ENCODE peak calls at places on chromosomes 16 and 17, in ten cellular contexts. I is RPMI7951; R is left lung; Z is omental fat pad; A is activated CD8-positive, alpha-beta memory T cell treated with anti-CD3 and anti-CD28 coated beads, Interleukin-2, amount 50 U/mL, for 4 hours; F is MCF 10A; U is EL; L is HEK293T; S is DMS 273 treated with DMSO at 0.1 percent for 48 hours; V is HTR-8/SVneo. E is an unnamed sample.

GRCh38 chr17:83148317-83149044 is 69.1 kb downstream of the METRNL start:
- DNase-seq in A (no peak), I (no peak), U (no peak), V (no peak), L (no peak), R (no peak), Z (no peak), F (no peak), S (no peak), E (peak)

GRCh38 chr17:2402517-2402916 is 1.7 kb upstream of the MNT start:
- DNase-seq in Z (no peak), I (no peak), R (no peak), A (no peak), S (no peak), V (no peak), U (no peak), L (no peak), F (no peak), E (no peak)

GRCh38 chr17:48770954-48771353 is 42.4 kb upstream of the HOXB13 start:
- DNase-seq in F (no peak), L (no peak), Z (no peak), A (no peak), S (no peak), V (no peak), R (no peak), I (peak), U (no peak), E (no peak)

GRCh38 chr17:82064433-82065192 is 991 bp downstream of the DUS1L start:
- DNase-seq in A (no peak), R (no peak), V (no peak), L (no peak), F (peak), U (no peak), Z (no peak), S (no peak), I (no peak), E (no peak)

GRCh38 chr17:47305302-47305923 is 18.3 kb upstream of the EFCAB13 start:
- DNase-seq in U (peak), I (peak), Z (no peak), F (peak), R (no peak), V (peak), A (no peak), S (no peak), L (no peak), E (no peak)

GRCh38 chr16:1416521-1416941 is 2.0 kb upstream of the UNKL start:
- DNase-seq in F (no peak), S (no peak), Z (no peak), V (no peak), I (no peak), L (no peak), A (no peak), R (no peak), U (no peak), E (no peak)

GRCh38 chr17:52930581-52930980 is 772.1 kb upstream of the CA10 start:
- DNase-seq in V (no peak), F (no peak), U (no peak), S (no peak), A (no peak), Z (no peak), R (no peak), I (no peak), L (no peak), E (no peak)

GRCh38 chr16:57670206-57670605 is 2.1 kb downstream of the ADGRG3 start:
- DNase-seq in I (no peak), U (no peak), Z (no peak), L (no peak), A (no peak), R (no peak), F (no peak), V (no peak), S (no peak), E (no peak)

GRCh38 chr17:79189264-79189663 is 114.6 kb downstream of the ENGASE start:
- DNase-seq in Z (no peak), F (no peak), I (no peak), U (no peak), R (no peak), S (no peak), V (no peak), L (no peak), A (no peak), E (no peak)

GRCh38 chr17:31560836-31561235 is 169.4 kb downstream of the RAB11FIP4 start:
- DNase-seq in V (no peak), S (no peak), A (no peak), F (no peak), Z (no peak), I (peak), R (no peak), U (peak), L (no peak), E (peak)

GRCh38 chr16:1308036-1308976 is 1.1 kb upstream of the UBE2I start:
- DNase-seq in L (no peak), I (peak), Z (no peak), S (no peak), U (no peak), A (no peak), F (peak), V (no peak), R (no peak), E (no peak)

GRCh38 chr17:79777166-79777843 is 643 bp upstream of the CBX2 start:
- DNase-seq in Z (no peak), U (peak), L (no peak), I (peak), V (peak), R (peak), A (no peak), S (peak), F (peak), E (peak)

GRCh38 chr17:73694491-73694890 is 50.2 kb upstream of the SDK2 start:
- DNase-seq in A (no peak), S (no peak), V (no peak), R (no peak), U (no peak), Z (no peak), L (no peak), F (no peak), I (no peak), E (peak)

GRCh38 chr17:236641-237405 is 55.4 kb upstream of the DOC2B start:
- DNase-seq in A (no peak), S (no peak), R (peak), U (no peak), V (no peak), L (no peak), F (no peak), I (peak), Z (no peak), E (peak)

GRCh38 chr16:48687421-48688038 is 77.5 kb upstream of the N4BP1 start:
- DNase-seq in A (no peak), S (peak), V (peak), R (peak), L (peak), Z (no peak), U (peak), I (peak), F (peak), E (no peak)

GRCh38 chr17:57459286-57459915 is 203.1 kb downstream of the MSI2 start:
- DNase-seq in F (peak), V (peak), R (no peak), Z (no peak), A (no peak), I (peak), S (no peak), U (peak), L (no peak), E (no peak)

GRCh38 chr17:2954898-2955445 is 108.4 kb downstream of the OR1D5 start:
- DNase-seq in V (peak), R (no peak), F (peak), S (no peak), Z (no peak), I (peak), L (no peak), A (no peak), U (peak), E (no peak)

GRCh38 chr17:60079401-60079861 is 710 bp upstream of the HEATR6 start:
- DNase-seq in I (peak), U (peak), V (no peak), Z (no peak), A (no peak), F (peak), R (no peak), S (peak), L (peak), E (no peak)

GRCh38 chr16:87002717-87003413 is 314.3 kb downstream of the C16orf95 start:
- DNase-seq in L (no peak), A (no peak), V (no peak), R (no peak), U (no peak), Z (no peak), F (peak), I (peak), S (no peak), E (no peak)

GRCh38 chr17:27974531-27975145 is 67.8 kb upstream of the NLK start:
- DNase-seq in Z (no peak), R (no peak), A (no peak), U (no peak), F (no peak), I (no peak), L (no peak), S (no peak), V (no peak), E (no peak)

GRCh38 chr17:29163563-29163962 is 16.6 kb downstream of the MYO18A start:
- DNase-seq in A (no peak), I (no peak), V (no peak), L (no peak), Z (no peak), S (peak), R (no peak), F (no peak), U (no peak), E (no peak)

GRCh38 chr16:57167951-57168350 is 17.9 kb downstream of the PSME3IP1 start:
- DNase-seq in I (peak), Z (no peak), F (peak), U (peak), V (peak), A (no peak), R (no peak), L (peak), S (peak), E (no peak)

E was measured in lower leg skin.